ENCODE peak calls at places on chromosomes 13 and 19, in five cellular contexts. One of them, this sample, is unnamed.

GRCh38 chr19:39206122-39206521 is 2.1 kb upstream of the SYCN start:
- DNase-seq in NCI-H748 treated with DMSO at 0.1 percent for 48 hours: no peak
- DNase-seq in stimulated activated CD8-positive, alpha-beta memory T cell treated with anti-CD3 and anti-CD28 coated beads, Interleukin-15, amount 100 ng/mL, for 24 hours: no peak
- DNase-seq in NCI-H187 treated with DMSO at 0.1 percent for 48 hours: no peak
- DNase-seq in left ventricle myocardium superior: no peak
- DNase-seq in this sample: no peak

GRCh38 chr19:42433503-42434260 is 6.5 kb upstream of the LIPE start:
- DNase-seq in left ventricle myocardium superior: peak; percentile 89
- DNase-seq in NCI-H187 treated with DMSO at 0.1 percent for 48 hours: no peak
- DNase-seq in NCI-H748 treated with DMSO at 0.1 percent for 48 hours: peak; percentile 55
- DNase-seq in stimulated activated CD8-positive, alpha-beta memory T cell treated with anti-CD3 and anti-CD28 coated beads, Interleukin-15, amount 100 ng/mL, for 24 hours: no peak
- DNase-seq in this sample: peak; percentile 58

GRCh38 chr13:80939581-80939980 is 598.7 kb upstream of the SPRY2 start:
- DNase-seq in left ventricle myocardium superior: no peak
- DNase-seq in NCI-H187 treated with DMSO at 0.1 percent for 48 hours: no peak
- DNase-seq in NCI-H748 treated with DMSO at 0.1 percent for 48 hours: no peak
- DNase-seq in stimulated activated CD8-positive, alpha-beta memory T cell treated with anti-CD3 and anti-CD28 coated beads, Interleukin-15, amount 100 ng/mL, for 24 hours: no peak
- DNase-seq in this sample: no peak

GRCh38 chr13:41802684-41803554 is 158.0 kb downstream of the VWA8 start:
- DNase-seq in stimulated activated CD8-positive, alpha-beta memory T cell treated with anti-CD3 and anti-CD28 coated beads, Interleukin-15, amount 100 ng/mL, for 24 hours: no peak
- DNase-seq in left ventricle myocardium superior: no peak
- DNase-seq in NCI-H187 treated with DMSO at 0.1 percent for 48 hours: no peak
- DNase-seq in NCI-H748 treated with DMSO at 0.1 percent for 48 hours: no peak
- DNase-seq in this sample: no peak

GRCh38 chr13:60402022-60402421 is 5.0 kb downstream of the TDRD3 start:
- DNase-seq in NCI-H748 treated with DMSO at 0.1 percent for 48 hours: no peak
- DNase-seq in NCI-H187 treated with DMSO at 0.1 percent for 48 hours: no peak
- DNase-seq in left ventricle myocardium superior: no peak
- DNase-seq in stimulated activated CD8-positive, alpha-beta memory T cell treated with anti-CD3 and anti-CD28 coated beads, Interleukin-15, amount 100 ng/mL, for 24 hours: no peak
- DNase-seq in this sample: no peak

GRCh38 chr19:46620716-46621115 is 4.2 kb downstream of the PTGIR start:
- DNase-seq in left ventricle myocardium superior: no peak
- DNase-seq in NCI-H748 treated with DMSO at 0.1 percent for 48 hours: no peak
- DNase-seq in stimulated activated CD8-positive, alpha-beta memory T cell treated with anti-CD3 and anti-CD28 coated beads, Interleukin-15, amount 100 ng/mL, for 24 hours: no peak
- DNase-seq in NCI-H187 treated with DMSO at 0.1 percent for 48 hours: no peak
- DNase-seq in this sample: no peak

GRCh38 chr19:32224371-32225244 is 120.8 kb upstream of the ZNF507 start:
- DNase-seq in NCI-H748 treated with DMSO at 0.1 percent for 48 hours: peak; percentile 4
- DNase-seq in NCI-H187 treated with DMSO at 0.1 percent for 48 hours: no peak
- DNase-seq in stimulated activated CD8-positive, alpha-beta memory T cell treated with anti-CD3 and anti-CD28 coated beads, Interleukin-15, amount 100 ng/mL, for 24 hours: peak; percentile 50
- DNase-seq in left ventricle myocardium superior: peak; percentile 80
- DNase-seq in this sample: no peak

GRCh38 chr13:26919311-26919710 is 158.7 kb upstream of the GPR12 start:
- DNase-seq in stimulated activated CD8-positive, alpha-beta memory T cell treated with anti-CD3 and anti-CD28 coated beads, Interleukin-15, amount 100 ng/mL, for 24 hours: no peak
- DNase-seq in NCI-H748 treated with DMSO at 0.1 percent for 48 hours: no peak
- DNase-seq in NCI-H187 treated with DMSO at 0.1 percent for 48 hours: no peak
- DNase-seq in left ventricle myocardium superior: no peak
- DNase-seq in this sample: no peak

GRCh38 chr13:114111577-114111976 is 20.8 kb downstream of the RASA3 start:
- DNase-seq in stimulated activated CD8-positive, alpha-beta memory T cell treated with anti-CD3 and anti-CD28 coated beads, Interleukin-15, amount 100 ng/mL, for 24 hours: no peak
- DNase-seq in NCI-H748 treated with DMSO at 0.1 percent for 48 hours: no peak
- DNase-seq in left ventricle myocardium superior: no peak
- DNase-seq in NCI-H187 treated with DMSO at 0.1 percent for 48 hours: no peak
- DNase-seq in this sample: no peak

GRCh38 chr13:77836423-77836822 is 82.2 kb downstream of the EDNRB start:
- DNase-seq in NCI-H748 treated with DMSO at 0.1 percent for 48 hours: no peak
- DNase-seq in NCI-H187 treated with DMSO at 0.1 percent for 48 hours: no peak
- DNase-seq in left ventricle myocardium superior: no peak
- DNase-seq in stimulated activated CD8-positive, alpha-beta memory T cell treated with anti-CD3 and anti-CD28 coated beads, Interleukin-15, amount 100 ng/mL, for 24 hours: no peak
- DNase-seq in this sample: no peak

GRCh38 chr13:27006519-27007161 is 165.0 kb downstream of the USP12 start:
- DNase-seq in stimulated activated CD8-positive, alpha-beta memory T cell treated with anti-CD3 and anti-CD28 coated beads, Interleukin-15, amount 100 ng/mL, for 24 hours: no peak
- DNase-seq in NCI-H748 treated with DMSO at 0.1 percent for 48 hours: peak; percentile 95
- DNase-seq in left ventricle myocardium superior: peak; percentile 36
- DNase-seq in NCI-H187 treated with DMSO at 0.1 percent for 48 hours: peak; percentile 20
- DNase-seq in this sample: peak; percentile 60

GRCh38 chr13:46143239-46143701 is 38.4 kb upstream of the CPB2 start:
- DNase-seq in stimulated activated CD8-positive, alpha-beta memory T cell treated with anti-CD3 and anti-CD28 coated beads, Interleukin-15, amount 100 ng/mL, for 24 hours: no peak
- DNase-seq in NCI-H748 treated with DMSO at 0.1 percent for 48 hours: peak; percentile 73
- DNase-seq in NCI-H187 treated with DMSO at 0.1 percent for 48 hours: no peak
- DNase-seq in left ventricle myocardium superior: no peak
- DNase-seq in this sample: no peak

GRCh38 chr13:106077017-106077416 is 458.4 kb downstream of the EFNB2 start:
- DNase-seq in stimulated activated CD8-positive, alpha-beta memory T cell treated with anti-CD3 and anti-CD28 coated beads, Interleukin-15, amount 100 ng/mL, for 24 hours: no peak
- DNase-seq in NCI-H748 treated with DMSO at 0.1 percent for 48 hours: no peak
- DNase-seq in NCI-H187 treated with DMSO at 0.1 percent for 48 hours: no peak
- DNase-seq in left ventricle myocardium superior: no peak
- DNase-seq in this sample: no peak

GRCh38 chr19:49949735-49950589 is 11.0 kb downstream of the SIGLEC11 start:
- DNase-seq in NCI-H187 treated with DMSO at 0.1 percent for 48 hours: no peak
- DNase-seq in left ventricle myocardium superior: no peak
- DNase-seq in NCI-H748 treated with DMSO at 0.1 percent for 48 hours: no peak
- DNase-seq in stimulated activated CD8-positive, alpha-beta memory T cell treated with anti-CD3 and anti-CD28 coated beads, Interleukin-15, amount 100 ng/mL, for 24 hours: no peak
- DNase-seq in this sample: no peak

GRCh38 chr13:22114630-22115311 is 443.9 kb downstream of the FGF9 start:
- DNase-seq in NCI-H187 treated with DMSO at 0.1 percent for 48 hours: no peak
- DNase-seq in NCI-H748 treated with DMSO at 0.1 percent for 48 hours: no peak
- DNase-seq in stimulated activated CD8-positive, alpha-beta memory T cell treated with anti-CD3 and anti-CD28 coated beads, Interleukin-15, amount 100 ng/mL, for 24 hours: no peak
- DNase-seq in left ventricle myocardium superior: no peak
- DNase-seq in this sample: no peak

GRCh38 chr13:20939662-20940061 is 37.1 kb upstream of the XPO4 start:
- DNase-seq in stimulated activated CD8-positive, alpha-beta memory T cell treated with anti-CD3 and anti-CD28 coated beads, Interleukin-15, amount 100 ng/mL, for 24 hours: no peak
- DNase-seq in NCI-H748 treated with DMSO at 0.1 percent for 48 hours: no peak
- DNase-seq in left ventricle myocardium superior: peak; percentile 61
- DNase-seq in NCI-H187 treated with DMSO at 0.1 percent for 48 hours: no peak
- DNase-seq in this sample: no peak

GRCh38 chr13:45872574-45872973 is 21.0 kb upstream of the SIAH3 start:
- DNase-seq in NCI-H187 treated with DMSO at 0.1 percent for 48 hours: no peak
- DNase-seq in NCI-H748 treated with DMSO at 0.1 percent for 48 hours: no peak
- DNase-seq in left ventricle myocardium superior: no peak
- DNase-seq in stimulated activated CD8-positive, alpha-beta memory T cell treated with anti-CD3 and anti-CD28 coated beads, Interleukin-15, amount 100 ng/mL, for 24 hours: no peak
- DNase-seq in this sample: no peak

GRCh38 chr13:74104661-74105275 is 29.4 kb downstream of the KLF12 start:
- DNase-seq in NCI-H748 treated with DMSO at 0.1 percent for 48 hours: no peak
- DNase-seq in left ventricle myocardium superior: no peak
- DNase-seq in NCI-H187 treated with DMSO at 0.1 percent for 48 hours: no peak
- DNase-seq in stimulated activated CD8-positive, alpha-beta memory T cell treated with anti-CD3 and anti-CD28 coated beads, Interleukin-15, amount 100 ng/mL, for 24 hours: no peak
- DNase-seq in this sample: no peak

GRCh38 chr13:111337206-111337605 is 16.8 kb downstream of the TEX29 start:
- DNase-seq in NCI-H748 treated with DMSO at 0.1 percent for 48 hours: no peak
- DNase-seq in left ventricle myocardium superior: no peak
- DNase-seq in NCI-H187 treated with DMSO at 0.1 percent for 48 hours: no peak
- DNase-seq in stimulated activated CD8-positive, alpha-beta memory T cell treated with anti-CD3 and anti-CD28 coated beads, Interleukin-15, amount 100 ng/mL, for 24 hours: no peak
- DNase-seq in this sample: no peak

GRCh38 chr19:623974-624373 is 9.4 kb downstream of the POLRMT start:
- DNase-seq in left ventricle myocardium superior: no peak
- DNase-seq in NCI-H187 treated with DMSO at 0.1 percent for 48 hours: no peak
- DNase-seq in NCI-H748 treated with DMSO at 0.1 percent for 48 hours: no peak
- DNase-seq in stimulated activated CD8-positive, alpha-beta memory T cell treated with anti-CD3 and anti-CD28 coated beads, Interleukin-15, amount 100 ng/mL, for 24 hours: no peak
- DNase-seq in this sample: no peak

GRCh38 chr19:2415973-2416319 is 11.4 kb downstream of the TIMM13 start:
- DNase-seq in NCI-H187 treated with DMSO at 0.1 percent for 48 hours: no peak
- DNase-seq in left ventricle myocardium superior: no peak
- DNase-seq in stimulated activated CD8-positive, alpha-beta memory T cell treated with anti-CD3 and anti-CD28 coated beads, Interleukin-15, amount 100 ng/mL, for 24 hours: no peak
- DNase-seq in NCI-H748 treated with DMSO at 0.1 percent for 48 hours: no peak
- DNase-seq in this sample: no peak

GRCh38 chr13:95193509-95194230 is 107.6 kb downstream of the ABCC4 start:
- DNase-seq in left ventricle myocardium superior: no peak
- DNase-seq in NCI-H187 treated with DMSO at 0.1 percent for 48 hours: no peak
- DNase-seq in stimulated activated CD8-positive, alpha-beta memory T cell treated with anti-CD3 and anti-CD28 coated beads, Interleukin-15, amount 100 ng/mL, for 24 hours: no peak
- DNase-seq in NCI-H748 treated with DMSO at 0.1 percent for 48 hours: no peak
- DNase-seq in this sample: no peak

GRCh38 chr13:100097821-100098220 is 8.9 kb downstream of the PCCA start:
- DNase-seq in left ventricle myocardium superior: no peak
- DNase-seq in stimulated activated CD8-positive, alpha-beta memory T cell treated with anti-CD3 and anti-CD28 coated beads, Interleukin-15, amount 100 ng/mL, for 24 hours: no peak
- DNase-seq in NCI-H187 treated with DMSO at 0.1 percent for 48 hours: no peak
- DNase-seq in NCI-H748 treated with DMSO at 0.1 percent for 48 hours: no peak
- DNase-seq in this sample: no peak

GRCh38 chr13:77345150-77345780 is 18.4 kb upstream of the MYCBP2 start:
- DNase-seq in NCI-H187 treated with DMSO at 0.1 percent for 48 hours: peak; percentile 95
- DNase-seq in left ventricle myocardium superior: no peak
- DNase-seq in stimulated activated CD8-positive, alpha-beta memory T cell treated with anti-CD3 and anti-CD28 coated beads, Interleukin-15, amount 100 ng/mL, for 24 hours: no peak
- DNase-seq in NCI-H748 treated with DMSO at 0.1 percent for 48 hours: peak; percentile 70
- DNase-seq in this sample: no peak

GRCh38 chr19:36340786-36341386 is 38.1 kb downstream of the ZFP14 start:
- DNase-seq in stimulated activated CD8-positive, alpha-beta memory T cell treated with anti-CD3 and anti-CD28 coated beads, Interleukin-15, amount 100 ng/mL, for 24 hours: no peak
- DNase-seq in NCI-H187 treated with DMSO at 0.1 percent for 48 hours: no peak
- DNase-seq in NCI-H748 treated with DMSO at 0.1 percent for 48 hours: no peak
- DNase-seq in left ventricle myocardium superior: no peak
- DNase-seq in this sample: no peak

GRCh38 chr19:17209126-17210036 is 5.8 kb upstream of the USE1 start:
- DNase-seq in NCI-H748 treated with DMSO at 0.1 percent for 48 hours: no peak
- DNase-seq in NCI-H187 treated with DMSO at 0.1 percent for 48 hours: no peak
- DNase-seq in left ventricle myocardium superior: peak; percentile 38
- DNase-seq in stimulated activated CD8-positive, alpha-beta memory T cell treated with anti-CD3 and anti-CD28 coated beads, Interleukin-15, amount 100 ng/mL, for 24 hours: no peak
- DNase-seq in this sample: no peak

GRCh38 chr19:13363235-13363634 is 143.0 kb downstream of the CACNA1A start:
- DNase-seq in stimulated activated CD8-positive, alpha-beta memory T cell treated with anti-CD3 and anti-CD28 coated beads, Interleukin-15, amount 100 ng/mL, for 24 hours: no peak
- DNase-seq in left ventricle myocardium superior: no peak
- DNase-seq in NCI-H748 treated with DMSO at 0.1 percent for 48 hours: no peak
- DNase-seq in NCI-H187 treated with DMSO at 0.1 percent for 48 hours: no peak
- DNase-seq in this sample: no peak

GRCh38 chr19:42295831-42296525 is 6.0 kb upstream of the PRR19 start:
- DNase-seq in stimulated activated CD8-positive, alpha-beta memory T cell treated with anti-CD3 and anti-CD28 coated beads, Interleukin-15, amount 100 ng/mL, for 24 hours: peak; percentile 83
- DNase-seq in NCI-H187 treated with DMSO at 0.1 percent for 48 hours: no peak
- DNase-seq in left ventricle myocardium superior: peak; percentile 90
- DNase-seq in NCI-H748 treated with DMSO at 0.1 percent for 48 hours: peak; percentile 64
- DNase-seq in this sample: peak; percentile 76

GRCh38 chr19:46660008-46660517 is 919 bp downstream of the DACT3 start:
- DNase-seq in stimulated activated CD8-positive, alpha-beta memory T cell treated with anti-CD3 and anti-CD28 coated beads, Interleukin-15, amount 100 ng/mL, for 24 hours: no peak
- DNase-seq in NCI-H748 treated with DMSO at 0.1 percent for 48 hours: no peak
- DNase-seq in NCI-H187 treated with DMSO at 0.1 percent for 48 hours: no peak
- DNase-seq in left ventricle myocardium superior: peak; percentile 41
- DNase-seq in this sample: peak; percentile 59

This sample was measured in C1 segment of cervical spinal cord.